ENCODE peak calls at places on chromosome 2, in eight cellular contexts. O, T, V, W, D, R, X and P are unnamed samples.

GRCh38 chr2:230589497-230590015 is 123.1 kb upstream of the CAB39 start:
- DNase-seq in O (no peak), T (no peak), V (no peak), W (no peak), D (no peak), R (no peak), X (no peak), P (no peak)

GRCh38 chr2:237459741-237460174 is 27.3 kb upstream of the MLPH start:
- DNase-seq in O (no peak), T (no peak), V (peak), W (no peak), D (no peak), R (peak), X (no peak), P (no peak)

GRCh38 chr2:29016500-29016899 is 35.4 kb downstream of the TOGARAM2 start:
- DNase-seq in O (no peak), T (no peak), V (no peak), W (no peak), D (no peak), R (no peak), X (no peak), P (no peak)

GRCh38 chr2:239762106-239762505 is 263.0 kb downstream of the NDUFA10 start:
- DNase-seq in O (no peak), T (no peak), V (no peak), W (no peak), D (no peak), R (no peak), X (no peak), P (no peak)

GRCh38 chr2:27932396-27932795 is 41.9 kb downstream of the BABAM2 start:
- DNase-seq in O (no peak), T (no peak), V (peak), W (no peak), D (no peak), R (no peak), X (no peak), P (no peak)

GRCh38 chr2:11753886-11754704 is 7.7 kb downstream of the LPIN1 start:
- DNase-seq in O (no peak), T (peak), V (peak), W (peak), D (peak), R (peak), X (no peak), P (no peak)

GRCh38 chr2:241645056-241645914 is 7.8 kb downstream of the ATG4B start:
- DNase-seq in O (no peak), T (no peak), V (no peak), W (no peak), D (no peak), R (no peak), X (peak), P (no peak)

GRCh38 chr2:68822207-68822872 is 48.9 kb downstream of the BMP10 start:
- DNase-seq in O (no peak), T (no peak), V (no peak), W (no peak), D (no peak), R (no peak), X (no peak), P (no peak)

GRCh38 chr2:88481937-88482336 is 29.4 kb upstream of the FOXI3 start:
- DNase-seq in O (no peak), T (peak), V (peak), W (no peak), D (no peak), R (peak), X (peak), P (no peak)

GRCh38 chr2:75310915-75311314 is 111.6 kb upstream of the TACR1 start:
- DNase-seq in O (no peak), T (no peak), V (peak), W (no peak), D (no peak), R (no peak), X (no peak), P (no peak)

GRCh38 chr2:129606496-129607270 is 372.8 kb upstream of the RAB6C start:
- DNase-seq in O (no peak), T (no peak), V (no peak), W (no peak), D (no peak), R (no peak), X (no peak), P (no peak)

GRCh38 chr2:168585700-168586099 is 129.6 kb downstream of the CERS6 start:
- DNase-seq in O (no peak), T (no peak), V (no peak), W (no peak), D (no peak), R (no peak), X (no peak), P (no peak)